ENCODE peak calls at places on chromosome 6, in seven cellular contexts. J is AG04450; E is K562; Y is uterus; A is naive thymus-derived CD4-positive, alpha-beta T cell; T is GM23248; C is Peyer's patch. P is an unnamed sample. For H3K9me3, the result is how much of the 10 kb centered on the place peaks cover.

GRCh38 chr6:158707120-158707519 is 57.3 kb downstream of the SYTL3 start:
- DNase-seq in J (no peak), E (peak), Y (peak), A (no peak), T (peak), C (peak), P (no peak)

GRCh38 chr6:170038717-170039116 is 252.2 kb downstream of the DLL1 start:
- DNase-seq in J (no peak), E (no peak), Y (no peak), A (no peak), T (no peak), C (no peak), P (no peak)

GRCh38 chr6:14079433-14079832 is 38.1 kb upstream of the CD83 start:
- DNase-seq in J (no peak), E (no peak), Y (no peak), A (no peak), T (peak), C (no peak), P (no peak)

GRCh38 chr6:168345896-168346754 is 26.5 kb upstream of the DACT2 start:
- DNase-seq in J (no peak), E (no peak), Y (no peak), A (no peak), T (no peak), C (no peak), P (no peak)

GRCh38 chr6:109351231-109352132 is 30.8 kb downstream of the CD164 start:
- DNase-seq in J (no peak), E (no peak), Y (no peak), A (no peak), T (peak), C (no peak), P (no peak)

GRCh38 chr6:157999100-158000051 is 17.7 kb downstream of the SYNJ2 start:
- DNase-seq in J (no peak), E (no peak), Y (no peak), A (no peak), T (no peak), C (no peak), P (no peak)

GRCh38 chr6:41306187-41306854 is 19.8 kb upstream of the TREM1 start:
- DNase-seq in J (no peak), E (peak), Y (no peak), A (no peak), T (peak), C (peak), P (peak)

GRCh38 chr6:140828833-140829232 is 1303.9 kb upstream of the GJE1 start:
- DNase-seq in J (no peak), E (no peak), Y (no peak), A (no peak), T (no peak), C (no peak), P (no peak)

GRCh38 chr6:162887981-162888689 is 160.4 kb downstream of the PACRG start:
- DNase-seq in J (no peak), E (no peak), Y (no peak), A (no peak), T (no peak), C (no peak), P (no peak)

GRCh38 chr6:72950114-72950860 is 275.0 kb downstream of the KHDC1L start:
- DNase-seq in J (peak), E (no peak), Y (no peak), A (no peak), T (peak), C (no peak), P (no peak)

GRCh38 chr6:80438728-80439127 is 332.3 kb downstream of the BCKDHB start:
- DNase-seq in J (peak), E (no peak), Y (no peak), A (no peak), T (peak), C (no peak), P (no peak)

GRCh38 chr6:158481612-158482473 is 78.0 kb upstream of the TMEM181 start:
- DNase-seq in J (no peak), E (no peak), Y (no peak), A (no peak), T (peak), C (no peak), P (no peak)

GRCh38 chr6:22380236-22380635 is 83.4 kb upstream of the PRL start:
- DNase-seq in J (no peak), E (no peak), Y (no peak), A (no peak), T (no peak), C (no peak), P (no peak)

GRCh38 chr6:43074847-43075741 is 1.0 kb upstream of the PTK7 start:
- DNase-seq in J (peak), E (no peak), Y (peak), A (no peak), T (peak), C (no peak), P (no peak)

GRCh38 chr6:90251295-90251992 is 45.2 kb downstream of the BACH2 start:
- DNase-seq in J (no peak), E (no peak), Y (no peak), A (no peak), T (no peak), C (no peak), P (no peak)

GRCh38 chr6:42313038-42313437 is 95.4 kb upstream of the MRPS10 start:
- DNase-seq in J (peak), E (no peak), Y (no peak), A (no peak), T (peak), C (no peak), P (no peak)

GRCh38 chr6:113182370-113183141 is 674.6 kb upstream of the MARCKS start:
- DNase-seq in J (peak), E (no peak), Y (no peak), A (no peak), T (peak), C (no peak), P (no peak)

GRCh38 chr6:142867988-142868818 is 76.8 kb downstream of the HIVEP2 start:
- DNase-seq in J (no peak), E (no peak), Y (no peak), A (no peak), T (no peak), C (no peak), P (no peak)

GRCh38 chr6:149903938-149904611 is 6.2 kb upstream of the RAET1E start:
- DNase-seq in J (no peak), E (no peak), Y (no peak), A (no peak), T (no peak), C (no peak), P (no peak)

GRCh38 chr6:14228571-14228970 is 111.0 kb downstream of the CD83 start:
- DNase-seq in J (no peak), E (no peak), Y (no peak), A (no peak), T (peak), C (peak), P (no peak)

GRCh38 chr6:73929421-73929820 is 233.4 kb downstream of the CD109 start:
- DNase-seq in J (no peak), E (no peak), Y (no peak), A (no peak), T (no peak), C (no peak), P (no peak)

GRCh38 chr6:14711056-14711703 is 534.7 kb upstream of the JARID2 start:
- DNase-seq in J (peak), E (peak), Y (no peak), A (no peak), T (peak), C (peak), P (no peak)

GRCh38 chr6:167731216-167731615 is 95.5 kb upstream of the AFDN start:
- DNase-seq in J (no peak), E (no peak), Y (no peak), A (no peak), T (no peak), C (no peak), P (no peak)

GRCh38 chr6:133277228-133277894 is 36.2 kb downstream of the EYA4 start:
- DNase-seq in J (no peak), E (no peak), Y (no peak), A (no peak), T (no peak), C (no peak), P (no peak)

GRCh38 chr6:121932071-121933009 is 467.1 kb upstream of the HSF2 start:
- DNase-seq in J (peak), E (no peak), Y (peak), A (no peak), T (peak), C (no peak), P (no peak)

GRCh38 chr6:90220273-90220672 is 76.4 kb downstream of the BACH2 start:
- DNase-seq in J (no peak), E (no peak), Y (no peak), A (no peak), T (no peak), C (no peak), P (no peak)

GRCh38 chr6:117615981-117616961 is 14.0 kb upstream of the GOPC start:
- DNase-seq in J (no peak), E (no peak), Y (no peak), A (no peak), T (peak), C (no peak), P (peak)

GRCh38 chr6:110137924-110138887 is 41.3 kb downstream of the WASF1 start:
- DNase-seq in J (no peak), E (no peak), Y (no peak), A (no peak), T (no peak), C (no peak), P (no peak)

GRCh38 chr6:135651964-135652755 is 154.6 kb upstream of the AHI1 start:
- DNase-seq in J (no peak), E (no peak), Y (no peak), A (no peak), T (no peak), C (no peak), P (no peak)

GRCh38 chr6:31882344-31882743 is 3.5 kb upstream of the SLC44A4 start:
- DNase-seq in J (peak), E (no peak), Y (no peak), A (no peak), T (peak), C (no peak), P (no peak)

DNA sequence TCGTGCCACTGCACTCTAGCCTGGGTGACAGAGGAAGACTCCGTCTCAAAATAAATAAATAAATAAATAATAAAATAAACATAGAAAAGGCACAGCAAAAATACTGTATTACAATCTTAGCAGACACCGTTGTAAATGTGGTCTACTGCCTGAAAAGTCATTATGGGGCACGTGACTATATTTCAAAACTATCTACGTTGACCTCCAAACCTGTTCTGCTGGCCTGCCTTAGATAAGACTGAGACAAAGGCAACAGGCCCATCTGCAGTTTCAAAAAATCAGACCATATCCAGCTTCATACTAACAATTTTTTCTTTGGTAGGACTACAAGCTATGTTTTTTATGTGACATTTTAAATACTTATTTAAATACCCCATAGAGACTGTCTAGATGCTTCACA is 59.1 kb downstream of the AGPAT4 start:
- DNase-seq in J (no peak), E (no peak), Y (no peak), A (no peak), T (no peak), C (no peak), P (no peak)
- H3K9me3 ChIP-seq in J (under half), E (under half), Y (under half), A (under half), T (under half), C (under half), P (under half)

GRCh38 chr6:132209351-132209750 is 191.9 kb downstream of the MOXD1 start:
- DNase-seq in J (no peak), E (no peak), Y (no peak), A (no peak), T (peak), C (no peak), P (no peak)
- H3K27ac ChIP-seq in J (no peak), E (no peak), Y (no peak), A (no peak), T (no peak), C (no peak), P (no peak)

DNA sequence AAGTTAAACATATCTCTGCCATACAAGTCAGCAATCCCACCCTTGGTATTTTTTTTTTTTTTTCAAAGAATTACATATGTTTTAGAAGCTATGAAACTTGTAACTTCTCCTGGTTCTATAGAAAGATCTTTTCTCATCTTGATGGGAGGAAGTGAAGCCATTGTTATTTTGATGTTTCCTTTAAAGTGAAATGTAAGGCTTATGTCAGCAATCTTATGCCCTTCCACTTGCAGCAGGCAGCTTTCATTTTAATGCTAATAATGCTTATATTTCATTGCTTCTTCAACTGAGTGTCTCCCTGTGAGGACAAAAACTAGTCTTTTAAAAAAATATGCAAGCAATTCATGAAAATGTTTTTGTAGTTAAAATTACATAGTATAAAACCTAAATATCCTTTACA is 1614.7 kb downstream of the KHDRBS2 start:
- DNase-seq in J (no peak), E (no peak), Y (no peak), A (no peak), T (no peak), C (no peak), P (no peak)
- H3K9me3 ChIP-seq in J (under half), E (under half), Y (under half), A (under half), T (under half), C (under half), P (under half)

DNA sequence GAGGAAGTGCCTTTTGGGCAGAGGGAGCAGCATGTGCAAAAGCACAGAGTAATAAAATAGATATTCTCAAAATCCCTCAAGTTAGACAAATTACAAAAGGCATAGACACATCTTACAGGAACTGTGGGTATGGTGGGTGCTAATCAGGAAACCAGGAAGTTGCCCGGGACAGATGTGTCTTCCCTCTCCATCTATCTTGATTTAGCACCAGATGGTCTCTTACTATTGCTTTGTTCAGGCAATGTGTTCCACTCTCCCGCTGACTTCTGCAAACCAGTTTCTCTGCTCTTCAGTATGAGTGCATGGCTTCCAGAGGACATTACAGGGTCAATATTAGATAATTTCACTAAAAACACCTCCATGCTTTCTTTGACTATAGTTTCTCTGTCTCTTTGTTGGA is 13.2 kb downstream of the CITED2 start:
- DNase-seq in J (no peak), E (no peak), Y (no peak), A (no peak), T (no peak), C (no peak), P (no peak)
- H3K27ac ChIP-seq in J (no peak), E (no peak), Y (no peak), A (no peak), T (no peak), C (no peak), P (no peak)

GRCh38 chr6:87884203-87884602 is 163.4 kb upstream of the SPACA1 start:
- DNase-seq in J (no peak), E (no peak), Y (no peak), A (no peak), T (no peak), C (no peak), P (no peak)

GRCh38 chr6:87881342-87881895 is 166.2 kb upstream of the SPACA1 start:
- DNase-seq in J (no peak), E (no peak), Y (no peak), A (no peak), T (no peak), C (no peak), P (no peak)

DNA sequence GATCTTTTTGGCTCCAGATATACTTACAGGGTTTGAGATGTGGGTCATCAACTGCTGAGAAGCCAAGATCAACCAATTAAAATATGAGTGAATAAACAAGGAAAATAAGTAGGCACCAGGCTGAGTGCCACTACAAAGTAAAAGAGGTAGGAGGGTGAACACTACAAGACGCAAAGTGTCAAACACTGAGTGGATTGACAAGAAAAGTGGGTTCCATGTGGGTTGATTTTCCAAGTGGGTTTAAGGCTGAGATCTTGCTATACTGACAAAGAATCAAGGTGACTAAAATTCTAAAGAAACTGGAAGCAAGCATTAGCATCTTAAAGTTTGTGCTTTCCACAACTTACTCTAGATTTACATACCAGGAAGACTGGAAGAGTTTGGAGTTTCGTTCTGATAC is 160.4 kb upstream of the SPACA1 start:
- DNase-seq in J (no peak), E (no peak), Y (no peak), A (no peak), T (no peak), C (no peak), P (no peak)
- H3K9me3 ChIP-seq in J (under half), E (under half), Y (under half), A (under half), T (under half), C (under half), P (under half)

GRCh38 chr6:160013987-160014868 is 45.3 kb downstream of the IGF2R start:
- DNase-seq in J (no peak), E (no peak), Y (no peak), A (no peak), T (peak), C (no peak), P (no peak)
- H3K27ac ChIP-seq in J (no peak), E (no peak), Y (no peak), A (peak), T (no peak), C (no peak), P (peak)

GRCh38 chr6:87053312-87053711 is 41.6 kb downstream of the CGA start:
- DNase-seq in J (no peak), E (no peak), Y (no peak), A (no peak), T (no peak), C (no peak), P (no peak)
- H3K9me3 ChIP-seq in J (under half), E (under half), Y (under half), A (under half), T (under half), C (under half), P (under half)

GRCh38 chr6:35087361-35088280 is 53.5 kb downstream of the TCP11 start:
- DNase-seq in J (no peak), E (no peak), Y (no peak), A (no peak), T (no peak), C (peak), P (no peak)
- H3K27ac ChIP-seq in J (no peak), E (no peak), Y (no peak), A (no peak), T (no peak), C (no peak), P (no peak)